ENCODE peak calls at places on chromosomes 1 and 21, in six cellular contexts. One of them, this sample, is unnamed.

GRCh38 chr1:15288173-15288926 is 41.3 kb downstream of the FHAD1 start:
- DNase-seq in nephron progenitor cell: no peak
- DNase-seq in RWPE1: no peak
- DNase-seq in endodermal cell: peak
- DNase-seq in neural progenitor cell: no peak
- DNase-seq in dorsolateral prefrontal cortex: no peak
- DNase-seq in this sample: no peak

GRCh38 chr1:65247419-65248359 is 61.7 kb upstream of the DNAJC6 start:
- DNase-seq in nephron progenitor cell: no peak
- DNase-seq in RWPE1: peak
- DNase-seq in endodermal cell: no peak
- DNase-seq in neural progenitor cell: no peak
- DNase-seq in dorsolateral prefrontal cortex: no peak
- DNase-seq in this sample: peak

GRCh38 chr21:38136201-38136600 is 120.6 kb upstream of the KCNJ15 start:
- DNase-seq in nephron progenitor cell: no peak
- DNase-seq in RWPE1: peak
- DNase-seq in endodermal cell: no peak
- DNase-seq in neural progenitor cell: no peak
- DNase-seq in dorsolateral prefrontal cortex: no peak
- DNase-seq in this sample: peak

GRCh38 chr21:44353200-44353970 is at the start of gene TRPM2:
- DNase-seq in nephron progenitor cell: no peak
- DNase-seq in RWPE1: no peak
- DNase-seq in endodermal cell: no peak
- DNase-seq in neural progenitor cell: no peak
- DNase-seq in dorsolateral prefrontal cortex: no peak
- DNase-seq in this sample: peak

GRCh38 chr1:79353224-79353623 is 346.7 kb upstream of the ADGRL4 start:
- DNase-seq in nephron progenitor cell: peak
- DNase-seq in RWPE1: peak
- DNase-seq in endodermal cell: peak
- DNase-seq in neural progenitor cell: peak
- DNase-seq in dorsolateral prefrontal cortex: no peak
- DNase-seq in this sample: peak

GRCh38 chr1:195831789-195832188 is 776.5 kb downstream of the KCNT2 start:
- DNase-seq in nephron progenitor cell: no peak
- DNase-seq in RWPE1: no peak
- DNase-seq in endodermal cell: no peak
- DNase-seq in neural progenitor cell: no peak
- DNase-seq in dorsolateral prefrontal cortex: no peak
- DNase-seq in this sample: no peak

GRCh38 chr1:110816945-110817344 is 56.0 kb upstream of the CD53 start:
- DNase-seq in nephron progenitor cell: no peak
- DNase-seq in RWPE1: no peak
- DNase-seq in endodermal cell: no peak
- DNase-seq in neural progenitor cell: no peak
- DNase-seq in dorsolateral prefrontal cortex: no peak
- DNase-seq in this sample: no peak

GRCh38 chr1:17826165-17826488 is 71.0 kb downstream of the ACTL8 start:
- DNase-seq in nephron progenitor cell: peak
- DNase-seq in RWPE1: peak
- DNase-seq in endodermal cell: peak
- DNase-seq in neural progenitor cell: peak
- DNase-seq in dorsolateral prefrontal cortex: no peak
- DNase-seq in this sample: peak

GRCh38 chr1:92446990-92447681 is 39.6 kb downstream of the GFI1 start:
- DNase-seq in nephron progenitor cell: no peak
- DNase-seq in RWPE1: peak
- DNase-seq in endodermal cell: peak
- DNase-seq in neural progenitor cell: peak
- DNase-seq in dorsolateral prefrontal cortex: no peak
- DNase-seq in this sample: peak

DNA sequence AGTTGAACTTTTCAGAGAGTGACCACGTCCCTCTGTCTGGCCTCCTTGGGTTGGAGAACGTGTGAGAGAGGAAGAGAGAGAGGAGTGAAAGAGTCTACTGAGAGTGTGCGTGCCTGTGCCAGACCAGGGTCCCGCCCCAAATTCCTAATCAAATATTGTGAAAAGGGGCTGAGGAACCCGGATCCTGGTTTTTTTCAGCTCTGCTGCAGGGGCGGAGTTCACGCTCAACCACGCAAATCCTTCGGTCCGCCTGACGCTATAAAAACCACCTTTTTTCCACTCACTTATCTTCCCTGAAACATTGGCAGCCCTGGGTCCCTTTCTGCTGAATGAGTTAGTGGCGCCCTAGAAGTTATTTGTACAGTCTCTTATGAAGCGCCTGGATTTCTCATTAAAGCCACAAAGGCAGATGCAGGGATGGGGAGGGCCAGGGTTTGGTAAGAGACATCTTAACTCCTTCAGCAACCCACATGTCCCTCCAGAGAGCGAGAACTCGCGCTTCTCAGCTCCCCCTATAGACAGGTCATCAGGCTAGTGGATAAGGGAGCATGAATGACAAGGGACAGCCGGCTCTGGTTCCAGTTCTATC is at the start of gene FMOD:
- DNase-seq in nephron progenitor cell: no peak
- DNase-seq in RWPE1: no peak
- DNase-seq in endodermal cell: peak
- DNase-seq in neural progenitor cell: peak
- DNase-seq in dorsolateral prefrontal cortex: no peak
- DNase-seq in this sample: no peak
- TF ChIP-seq CTCF in nephron progenitor cell: no peak
- TF ChIP-seq CTCF in RWPE1: no peak
- TF ChIP-seq CTCF in endodermal cell: peak
- TF ChIP-seq CTCF in neural progenitor cell: peak
- TF ChIP-seq CTCF in dorsolateral prefrontal cortex: no peak
- TF ChIP-seq CTCF in this sample: peak

GRCh38 chr1:163170975-163171676 is 31.6 kb downstream of the RGS5 start:
- DNase-seq in nephron progenitor cell: no peak
- DNase-seq in RWPE1: peak
- DNase-seq in endodermal cell: no peak
- DNase-seq in neural progenitor cell: no peak
- DNase-seq in dorsolateral prefrontal cortex: no peak
- DNase-seq in this sample: no peak
- TF ChIP-seq CTCF in nephron progenitor cell: peak
- TF ChIP-seq CTCF in RWPE1: peak
- TF ChIP-seq CTCF in endodermal cell: peak
- TF ChIP-seq CTCF in neural progenitor cell: peak
- TF ChIP-seq CTCF in dorsolateral prefrontal cortex: peak
- TF ChIP-seq CTCF in this sample: peak

GRCh38 chr1:178724386-178724733 is 684 bp upstream of the RALGPS2 start:
- DNase-seq in nephron progenitor cell: no peak
- DNase-seq in RWPE1: no peak
- DNase-seq in endodermal cell: no peak
- DNase-seq in neural progenitor cell: peak
- DNase-seq in dorsolateral prefrontal cortex: no peak
- DNase-seq in this sample: no peak

GRCh38 chr1:178724734-178725602 is at the start of gene RALGPS2:
- DNase-seq in nephron progenitor cell: peak
- DNase-seq in RWPE1: peak
- DNase-seq in endodermal cell: peak
- DNase-seq in neural progenitor cell: peak
- DNase-seq in dorsolateral prefrontal cortex: no peak
- DNase-seq in this sample: peak

GRCh38 chr1:178727014-178727895 is 2.2 kb downstream of the RALGPS2 start:
- DNase-seq in nephron progenitor cell: no peak
- DNase-seq in RWPE1: peak
- DNase-seq in endodermal cell: no peak
- DNase-seq in neural progenitor cell: peak
- DNase-seq in dorsolateral prefrontal cortex: no peak
- DNase-seq in this sample: peak

GRCh38 chr1:178726545-178726944 is 1.5 kb downstream of the RALGPS2 start:
- DNase-seq in nephron progenitor cell: no peak
- DNase-seq in RWPE1: no peak
- DNase-seq in endodermal cell: no peak
- DNase-seq in neural progenitor cell: no peak
- DNase-seq in dorsolateral prefrontal cortex: no peak
- DNase-seq in this sample: no peak

DNA sequence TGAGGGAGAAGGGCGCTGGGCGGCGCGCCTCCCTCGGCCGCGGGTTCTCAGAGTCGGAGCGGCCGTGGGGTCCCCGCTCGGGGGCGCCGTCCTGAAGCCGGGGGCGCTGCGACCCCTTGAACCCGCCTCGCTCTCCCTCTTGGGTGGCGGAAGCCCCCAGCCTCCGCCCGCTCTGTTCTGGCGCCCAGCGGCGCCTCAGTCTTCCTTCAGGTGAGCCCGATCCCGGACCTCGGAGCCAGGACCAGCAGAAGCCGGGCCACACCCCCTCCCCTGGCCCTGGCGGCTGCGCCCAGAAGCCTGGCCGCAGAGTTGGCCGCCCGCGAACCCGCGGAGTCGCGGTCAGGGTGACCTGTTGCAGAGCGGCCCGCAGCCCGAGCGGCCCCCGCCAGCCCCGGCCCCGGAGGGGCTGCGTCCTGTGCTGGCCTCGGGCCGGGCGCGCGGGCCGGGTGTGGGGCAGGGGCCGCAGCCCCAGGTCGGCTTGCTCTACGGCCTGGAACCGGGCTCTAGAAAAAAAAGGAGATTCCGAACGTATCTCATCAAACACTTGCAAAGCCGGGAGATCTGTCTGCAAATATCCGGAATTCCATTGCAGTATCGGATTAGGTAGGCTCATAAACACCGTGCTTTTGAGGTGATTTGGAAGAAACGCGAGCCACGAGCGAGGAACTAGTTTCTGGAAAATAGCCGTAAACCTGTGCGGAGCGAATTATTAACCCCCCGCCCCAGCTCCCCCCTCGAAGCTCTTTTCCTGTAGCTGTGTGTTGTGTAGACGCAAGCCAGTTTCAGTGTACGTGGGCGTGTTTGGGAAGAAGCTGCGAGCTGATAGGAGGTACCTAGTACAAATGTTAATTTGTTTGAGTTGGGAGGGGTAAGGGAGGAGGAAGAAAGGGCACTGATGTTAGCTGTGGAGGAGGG is 816 bp downstream of the RALGPS2 start:
- DNase-seq in nephron progenitor cell: peak
- DNase-seq in RWPE1: peak
- DNase-seq in endodermal cell: peak
- DNase-seq in neural progenitor cell: peak
- DNase-seq in dorsolateral prefrontal cortex: peak
- DNase-seq in this sample: peak
- TF ChIP-seq CTCF in nephron progenitor cell: no peak
- TF ChIP-seq CTCF in RWPE1: no peak
- TF ChIP-seq CTCF in endodermal cell: peak
- TF ChIP-seq CTCF in neural progenitor cell: peak
- TF ChIP-seq CTCF in dorsolateral prefrontal cortex: no peak
- TF ChIP-seq CTCF in this sample: no peak

DNA sequence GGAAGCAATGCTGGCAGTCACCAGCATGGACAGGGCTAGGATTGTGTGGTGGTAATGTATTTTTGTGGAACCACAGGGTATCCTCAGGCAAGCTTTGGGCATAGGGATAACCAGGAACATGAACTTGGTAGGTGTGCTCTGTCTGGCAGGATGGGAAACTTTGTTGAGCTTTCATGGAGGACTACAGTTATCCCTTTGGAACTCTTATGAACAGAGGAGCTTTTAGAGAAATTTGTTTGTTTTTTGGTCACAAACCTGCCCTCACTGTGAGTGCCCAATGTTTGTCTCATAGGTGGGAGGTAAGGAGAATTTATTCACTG is 54.4 kb downstream of the MACF1 start:
- DNase-seq in nephron progenitor cell: no peak
- DNase-seq in RWPE1: no peak
- DNase-seq in endodermal cell: no peak
- DNase-seq in neural progenitor cell: no peak
- DNase-seq in dorsolateral prefrontal cortex: no peak
- DNase-seq in this sample: no peak
- TF ChIP-seq CTCF in nephron progenitor cell: peak
- TF ChIP-seq CTCF in RWPE1: peak
- TF ChIP-seq CTCF in endodermal cell: no peak
- TF ChIP-seq CTCF in neural progenitor cell: no peak
- TF ChIP-seq CTCF in dorsolateral prefrontal cortex: no peak
- TF ChIP-seq CTCF in this sample: no peak

DNA sequence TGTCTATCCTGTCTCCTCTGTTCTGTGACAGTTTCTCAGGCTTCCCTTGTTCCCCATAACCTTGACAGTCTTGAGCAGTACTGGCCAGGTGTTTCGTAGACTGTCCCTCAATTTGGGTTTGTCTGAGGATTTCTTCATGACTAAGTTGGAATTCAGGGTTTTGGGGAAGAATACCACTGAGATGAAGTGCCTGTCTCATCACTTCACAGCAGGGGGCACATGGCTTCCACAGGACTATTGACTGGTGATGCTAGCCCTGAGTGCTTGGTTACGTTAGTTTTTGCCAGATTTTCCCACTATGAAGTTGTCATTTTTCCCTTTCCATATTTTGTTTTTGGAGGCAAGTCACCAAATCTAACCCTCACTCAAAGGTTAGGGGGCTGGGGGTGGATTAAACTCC is 45.7 kb downstream of the CDCP2 start:
- DNase-seq in nephron progenitor cell: no peak
- DNase-seq in RWPE1: no peak
- DNase-seq in endodermal cell: peak
- DNase-seq in neural progenitor cell: peak
- DNase-seq in dorsolateral prefrontal cortex: no peak
- DNase-seq in this sample: peak
- TF ChIP-seq CTCF in nephron progenitor cell: no peak
- TF ChIP-seq CTCF in RWPE1: no peak
- TF ChIP-seq CTCF in endodermal cell: no peak
- TF ChIP-seq CTCF in neural progenitor cell: no peak
- TF ChIP-seq CTCF in dorsolateral prefrontal cortex: no peak
- TF ChIP-seq CTCF in this sample: peak

GRCh38 chr1:181104042-181104789 is 15.7 kb downstream of the IER5 start:
- DNase-seq in nephron progenitor cell: no peak
- DNase-seq in RWPE1: no peak
- DNase-seq in endodermal cell: no peak
- DNase-seq in neural progenitor cell: no peak
- DNase-seq in dorsolateral prefrontal cortex: no peak
- DNase-seq in this sample: no peak
- TF ChIP-seq CTCF in nephron progenitor cell: no peak
- TF ChIP-seq CTCF in RWPE1: no peak
- TF ChIP-seq CTCF in endodermal cell: no peak
- TF ChIP-seq CTCF in neural progenitor cell: no peak
- TF ChIP-seq CTCF in dorsolateral prefrontal cortex: no peak
- TF ChIP-seq CTCF in this sample: no peak

GRCh38 chr1:114956570-114956969 is 73.1 kb upstream of the TSHB start:
- DNase-seq in nephron progenitor cell: no peak
- DNase-seq in RWPE1: no peak
- DNase-seq in endodermal cell: peak
- DNase-seq in neural progenitor cell: peak
- DNase-seq in dorsolateral prefrontal cortex: no peak
- DNase-seq in this sample: peak
- TF ChIP-seq CTCF in nephron progenitor cell: peak
- TF ChIP-seq CTCF in RWPE1: no peak
- TF ChIP-seq CTCF in endodermal cell: peak
- TF ChIP-seq CTCF in neural progenitor cell: peak
- TF ChIP-seq CTCF in dorsolateral prefrontal cortex: no peak
- TF ChIP-seq CTCF in this sample: peak

DNA sequence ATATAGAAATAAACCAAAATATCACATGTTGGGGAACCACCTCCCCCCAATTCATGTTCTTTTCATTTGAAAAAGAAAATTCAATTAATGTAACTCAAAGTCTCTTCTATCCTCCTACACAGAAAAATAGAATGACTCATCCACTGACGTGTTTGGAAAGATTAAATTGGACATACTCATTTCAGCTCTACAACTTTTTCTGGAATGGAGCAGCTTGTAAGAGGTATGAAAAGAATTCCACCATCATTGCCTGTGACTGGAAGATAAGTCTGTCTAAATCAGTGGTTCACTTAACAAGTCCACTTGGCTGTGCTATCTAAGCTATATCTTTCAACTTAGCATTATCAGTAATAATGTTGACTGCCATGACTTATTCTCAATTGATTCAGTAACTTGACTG is 702.3 kb downstream of the BRINP3 start:
- DNase-seq in nephron progenitor cell: no peak
- DNase-seq in RWPE1: peak
- DNase-seq in endodermal cell: no peak
- DNase-seq in neural progenitor cell: no peak
- DNase-seq in dorsolateral prefrontal cortex: no peak
- DNase-seq in this sample: peak
- TF ChIP-seq CTCF in nephron progenitor cell: no peak
- TF ChIP-seq CTCF in RWPE1: no peak
- TF ChIP-seq CTCF in endodermal cell: no peak
- TF ChIP-seq CTCF in neural progenitor cell: no peak
- TF ChIP-seq CTCF in dorsolateral prefrontal cortex: no peak
- TF ChIP-seq CTCF in this sample: no peak